ENCODE peak calls at places on chromosome 18, in eight cellular contexts. H, K, T, N, O, B, A and I are unnamed samples.

GRCh38 chr18:27599202-27599829 is 414.2 kb upstream of the CHST9 start:
- DNase-seq in O (peak; percentile 82), A (no peak), B (no peak), N (peak; percentile 68), T (no peak), H (no peak), K (peak; percentile 62), I (peak; percentile 25)

GRCh38 chr18:57802166-57802868 is 798 bp downstream of the ATP8B1 start:
- DNase-seq in H (no peak), T (no peak), A (no peak), K (no peak), B (no peak), N (no peak), O (peak; percentile 53), I (no peak)

GRCh38 chr18:46759885-46760284 is 3.0 kb upstream of the ST8SIA5 start:
- DNase-seq in K (no peak), O (no peak), B (no peak), T (no peak), H (no peak), N (no peak), A (no peak), I (no peak)

GRCh38 chr18:21054252-21054821 is 57.3 kb downstream of the ROCK1 start:
- DNase-seq in K (no peak), N (no peak), T (no peak), H (no peak), O (no peak), A (no peak), B (no peak), I (no peak)

GRCh38 chr18:47470941-47471340 is 219.5 kb upstream of the SKOR2 start:
- DNase-seq in N (no peak), A (no peak), O (no peak), H (no peak), B (no peak), K (no peak), T (no peak), I (no peak)

GRCh38 chr18:47263197-47263827 is 11.9 kb upstream of the SKOR2 start:
- DNase-seq in T (no peak), A (no peak), K (no peak), N (no peak), H (no peak), O (no peak), B (no peak), I (no peak)

GRCh38 chr18:10530852-10531251 is 5.0 kb downstream of the NAPG start:
- DNase-seq in H (no peak), B (no peak), T (no peak), A (no peak), O (no peak), N (peak; percentile 82), K (peak; percentile 33), I (no peak)

GRCh38 chr18:34890486-34891085 is 150.6 kb upstream of the MAPRE2 start:
- DNase-seq in N (no peak), A (no peak), K (no peak), H (no peak), T (no peak), O (no peak), B (no peak), I (no peak)

GRCh38 chr18:25123438-25124225 is 228.3 kb downstream of the ZNF521 start:
- DNase-seq in N (no peak), H (no peak), T (no peak), O (no peak), B (no peak), A (no peak), K (no peak), I (no peak)

GRCh38 chr18:32439802-32440201 is 30.9 kb downstream of the GAREM1 start:
- DNase-seq in A (no peak), K (no peak), H (no peak), O (no peak), T (no peak), N (peak; percentile 2), B (no peak), I (no peak)

GRCh38 chr18:68843467-68844089 is 45.7 kb downstream of the CCDC102B start:
- DNase-seq in T (no peak), O (peak; percentile 43), H (no peak), K (peak; percentile 36), B (no peak), N (peak; percentile 9), A (no peak), I (no peak)

GRCh38 chr18:22197668-22198067 is 28.3 kb downstream of the GATA6 start:
- DNase-seq in B (no peak), O (no peak), H (no peak), K (no peak), N (no peak), A (no peak), T (no peak), I (no peak)
- H3K4me1 ChIP-seq in B (no peaks in the 10 kb centered on the region), O (peaks cover 9% of the 10 kb centered on the region), H (no peaks in the 10 kb centered on the region), K (no peaks in the 10 kb centered on the region), N (no peaks in the 10 kb centered on the region), A (no peaks in the 10 kb centered on the region), T (no peaks in the 10 kb centered on the region), I (no peaks in the 10 kb centered on the region)

DNA sequence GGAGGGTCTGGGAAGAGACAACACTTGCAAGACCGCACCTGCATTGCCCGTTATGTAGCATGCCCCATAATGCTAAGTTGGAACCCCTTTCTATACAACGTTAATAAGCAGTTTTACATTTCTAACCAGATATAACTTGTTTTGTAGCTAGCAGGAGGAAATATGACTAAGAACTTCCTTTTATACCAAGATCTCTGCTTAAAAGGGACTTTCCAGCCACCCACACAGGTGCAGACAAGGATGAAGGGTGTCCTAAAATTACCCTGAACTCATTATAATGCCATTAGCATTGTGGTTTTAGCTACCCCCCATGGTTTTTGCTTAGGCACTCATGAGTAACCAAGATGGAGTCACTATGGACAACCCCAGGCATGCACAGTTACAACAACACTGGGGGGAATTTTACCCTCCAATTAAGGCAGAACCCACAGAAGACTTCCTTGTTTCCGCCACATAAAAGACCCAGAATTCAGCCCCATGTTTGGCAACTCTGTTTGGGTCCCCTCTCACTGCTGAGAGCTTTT is 362.8 kb downstream of the CBLN2 start:
- DNase-seq in K (no peak), H (no peak), N (no peak), B (no peak), A (no peak), T (no peak), O (no peak), I (no peak)
- H3K9me3 ChIP-seq in K (no peaks in the 10 kb centered on the region), H (no peaks in the 10 kb centered on the region), N (no peaks in the 10 kb centered on the region), B (no peaks in the 10 kb centered on the region), A (peaks cover 5% of the 10 kb centered on the region), T (no peaks in the 10 kb centered on the region), O (no peaks in the 10 kb centered on the region), I (no peaks in the 10 kb centered on the region)

DNA sequence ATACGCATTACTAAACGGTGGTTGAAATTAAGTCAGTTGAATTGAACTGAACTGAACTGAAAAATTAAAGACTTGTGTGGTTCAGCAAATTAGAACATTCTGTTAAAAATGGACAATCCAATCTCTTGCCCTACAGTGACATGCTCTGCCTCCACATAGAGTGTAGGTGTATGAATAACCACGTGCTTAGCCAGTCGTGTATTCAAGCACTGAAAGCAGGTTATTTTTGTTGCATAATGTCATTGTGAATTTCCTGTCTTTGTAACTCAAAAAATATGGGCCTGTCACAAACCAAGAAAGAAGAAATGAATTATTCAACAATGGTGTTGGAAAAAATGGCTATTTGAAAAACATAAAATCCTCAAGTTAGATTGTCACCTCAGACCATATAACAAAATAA is 440.9 kb downstream of the TXNL1 start:
- DNase-seq in A (no peak), H (no peak), N (no peak), B (no peak), O (no peak), K (no peak), T (no peak), I (no peak)
- H3K4me1 ChIP-seq in A (no peaks in the 10 kb centered on the region), H (no peaks in the 10 kb centered on the region), N (peaks cover 12% of the 10 kb centered on the region), B (no peaks in the 10 kb centered on the region), O (peaks cover 19% of the 10 kb centered on the region), K (peaks cover 22% of the 10 kb centered on the region), T (no peaks in the 10 kb centered on the region), I (no peaks in the 10 kb centered on the region)

DNA sequence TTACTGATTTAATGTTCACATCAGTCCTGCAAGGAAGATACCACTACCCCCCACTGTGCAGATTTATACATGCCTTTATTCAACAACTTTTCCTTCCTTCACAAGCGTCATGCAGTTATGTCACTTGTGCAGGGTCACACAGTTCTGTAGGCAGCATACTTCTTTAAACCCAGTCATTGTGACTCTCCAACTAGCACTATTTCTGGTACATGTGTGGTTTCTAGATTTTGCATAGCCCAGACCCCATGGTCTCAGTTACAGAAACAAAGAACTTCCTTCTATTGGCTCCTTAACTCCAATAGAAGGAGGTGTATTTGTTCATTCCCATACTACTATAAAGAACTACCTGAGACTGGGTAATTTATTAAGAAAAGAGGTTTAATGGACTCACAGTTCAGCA is 333.1 kb downstream of the ZNF516 start:
- DNase-seq in T (no peak), K (no peak), H (no peak), N (no peak), B (no peak), O (no peak), A (no peak), I (no peak)
- H3K9me3 ChIP-seq in T (no peaks in the 10 kb centered on the region), K (no peaks in the 10 kb centered on the region), H (no peaks in the 10 kb centered on the region), N (no peaks in the 10 kb centered on the region), B (no peaks in the 10 kb centered on the region), O (peaks cover 4% of the 10 kb centered on the region), A (no peaks in the 10 kb centered on the region), I (no peaks in the 10 kb centered on the region)

GRCh38 chr18:33612632-33613031 is 34.6 kb downstream of the ASXL3 start:
- DNase-seq in H (no peak), B (no peak), K (no peak), T (no peak), A (no peak), N (no peak), O (no peak), I (no peak)

GRCh38 chr18:33616556-33616955 is 38.5 kb downstream of the ASXL3 start:
- DNase-seq in T (no peak), N (no peak), O (no peak), B (no peak), K (no peak), H (no peak), A (no peak), I (no peak)

GRCh38 chr18:33606621-33607020 is 28.6 kb downstream of the ASXL3 start:
- DNase-seq in A (no peak), B (no peak), H (no peak), K (no peak), N (no peak), T (no peak), O (no peak), I (no peak)

DNA sequence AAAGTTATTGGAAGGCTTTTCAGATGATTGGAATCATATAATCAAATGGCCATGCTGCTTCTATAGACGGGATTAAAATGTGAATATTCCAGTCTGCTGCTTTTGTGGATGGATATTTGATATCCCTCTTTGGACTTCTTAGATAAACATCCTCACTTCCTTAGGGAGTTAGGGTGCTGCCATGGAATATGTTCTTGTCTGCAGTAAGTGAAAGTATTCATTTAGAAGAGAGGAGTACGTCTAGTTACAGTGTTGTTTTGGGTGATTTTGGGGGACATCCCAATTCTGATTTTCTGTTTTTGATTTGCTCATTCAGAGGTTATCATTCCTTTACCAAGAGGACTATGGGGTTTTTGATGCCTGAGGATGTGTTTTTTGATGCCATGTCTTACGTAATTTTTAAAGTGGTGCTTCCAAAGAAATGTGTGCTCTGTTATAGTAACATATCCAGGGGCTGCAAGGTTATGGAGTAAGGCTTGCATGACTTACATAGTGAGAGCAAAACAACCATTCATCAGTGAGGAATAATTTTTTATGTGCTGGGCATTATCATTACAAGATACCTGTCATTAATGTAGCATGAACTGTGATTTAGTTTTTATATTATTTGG is 33.6 kb downstream of the ASXL3 start:
- DNase-seq in B (no peak), O (no peak), K (no peak), T (no peak), N (no peak), A (no peak), H (no peak), I (no peak)
- H3K4me1 ChIP-seq in B (no peaks in the 10 kb centered on the region), O (no peaks in the 10 kb centered on the region), K (no peaks in the 10 kb centered on the region), T (no peaks in the 10 kb centered on the region), N (no peaks in the 10 kb centered on the region), A (no peaks in the 10 kb centered on the region), H (no peaks in the 10 kb centered on the region), I (no peaks in the 10 kb centered on the region)

GRCh38 chr18:55787674-55788073 is 199.7 kb upstream of the TCF4 start:
- DNase-seq in B (no peak), H (no peak), N (no peak), K (no peak), O (no peak), T (no peak), A (no peak), I (no peak)
- H3K9me3 ChIP-seq in B (no peaks in the 10 kb centered on the region), H (no peaks in the 10 kb centered on the region), N (peaks cover 6% of the 10 kb centered on the region), K (no peaks in the 10 kb centered on the region), O (no peaks in the 10 kb centered on the region), T (no peaks in the 10 kb centered on the region), A (no peaks in the 10 kb centered on the region), I (no peaks in the 10 kb centered on the region)